ENCODE peak calls at places on chromosomes 3 and 15, in nine cellular contexts. One of them, this sample, is unnamed.

GRCh38 chr3:189132125-189132744 is 39.5 kb upstream of the TPRG1 start:
- DNase-seq in progenitor cell of endocrine pancreas: no peak
- DNase-seq in COLO829: peak
- DNase-seq in fibroblast of lung: peak
- DNase-seq in HEK293T: no peak
- DNase-seq in GM12892: no peak
- DNase-seq in GM10248: peak
- DNase-seq in amygdala: no peak
- DNase-seq in heart right ventricle: peak
- DNase-seq in this sample: no peak

GRCh38 chr15:98743177-98743576 is 94.8 kb downstream of the IGF1R start:
- DNase-seq in progenitor cell of endocrine pancreas: no peak
- DNase-seq in COLO829: peak
- DNase-seq in fibroblast of lung: no peak
- DNase-seq in HEK293T: no peak
- DNase-seq in GM12892: no peak
- DNase-seq in GM10248: no peak
- DNase-seq in amygdala: no peak
- DNase-seq in heart right ventricle: no peak
- DNase-seq in this sample: no peak

GRCh38 chr3:60147249-60147648 is 1097.4 kb upstream of the CFAP20DC start:
- DNase-seq in progenitor cell of endocrine pancreas: no peak
- DNase-seq in COLO829: no peak
- DNase-seq in fibroblast of lung: no peak
- DNase-seq in HEK293T: no peak
- DNase-seq in GM12892: no peak
- DNase-seq in GM10248: no peak
- DNase-seq in amygdala: no peak
- DNase-seq in heart right ventricle: no peak
- DNase-seq in this sample: no peak

GRCh38 chr3:129346690-129347440 is 68.2 kb downstream of the HMCES start:
- DNase-seq in progenitor cell of endocrine pancreas: no peak
- DNase-seq in COLO829: no peak
- DNase-seq in fibroblast of lung: no peak
- DNase-seq in HEK293T: no peak
- DNase-seq in GM12892: no peak
- DNase-seq in GM10248: no peak
- DNase-seq in amygdala: no peak
- DNase-seq in heart right ventricle: no peak
- DNase-seq in this sample: no peak

GRCh38 chr3:127455541-127456450 is 134.7 kb downstream of the TPRA1 start:
- DNase-seq in progenitor cell of endocrine pancreas: peak
- DNase-seq in COLO829: peak
- DNase-seq in fibroblast of lung: peak
- DNase-seq in HEK293T: peak
- DNase-seq in GM12892: peak
- DNase-seq in GM10248: peak
- DNase-seq in amygdala: peak
- DNase-seq in heart right ventricle: peak
- DNase-seq in this sample: peak

GRCh38 chr3:49791571-49791970 is 5.2 kb upstream of the IP6K1 start:
- DNase-seq in progenitor cell of endocrine pancreas: no peak
- DNase-seq in COLO829: no peak
- DNase-seq in fibroblast of lung: no peak
- DNase-seq in HEK293T: no peak
- DNase-seq in GM12892: no peak
- DNase-seq in GM10248: no peak
- DNase-seq in amygdala: no peak
- DNase-seq in heart right ventricle: no peak
- DNase-seq in this sample: no peak

GRCh38 chr3:158782283-158782682 is 19.6 kb upstream of the MFSD1 start:
- DNase-seq in progenitor cell of endocrine pancreas: no peak
- DNase-seq in COLO829: no peak
- DNase-seq in fibroblast of lung: peak
- DNase-seq in HEK293T: no peak
- DNase-seq in GM12892: no peak
- DNase-seq in GM10248: no peak
- DNase-seq in amygdala: no peak
- DNase-seq in heart right ventricle: no peak
- DNase-seq in this sample: no peak

GRCh38 chr15:83561661-83562060 is 92.3 kb upstream of the ADAMTSL3 start:
- DNase-seq in progenitor cell of endocrine pancreas: no peak
- DNase-seq in COLO829: no peak
- DNase-seq in fibroblast of lung: peak
- DNase-seq in HEK293T: no peak
- DNase-seq in GM12892: no peak
- DNase-seq in GM10248: no peak
- DNase-seq in amygdala: no peak
- DNase-seq in heart right ventricle: no peak
- DNase-seq in this sample: no peak

GRCh38 chr15:99454941-99455795 is 110.6 kb upstream of the MEF2A start:
- DNase-seq in progenitor cell of endocrine pancreas: no peak
- DNase-seq in COLO829: peak
- DNase-seq in fibroblast of lung: peak
- DNase-seq in HEK293T: no peak
- DNase-seq in GM12892: no peak
- DNase-seq in GM10248: peak
- DNase-seq in amygdala: peak
- DNase-seq in heart right ventricle: peak
- DNase-seq in this sample: no peak

GRCh38 chr3:151085889-151086483 is 522 bp downstream of the MED12L start:
- DNase-seq in progenitor cell of endocrine pancreas: peak
- DNase-seq in COLO829: no peak
- DNase-seq in fibroblast of lung: peak
- DNase-seq in HEK293T: peak
- DNase-seq in GM12892: peak
- DNase-seq in GM10248: peak
- DNase-seq in amygdala: peak
- DNase-seq in heart right ventricle: peak
- DNase-seq in this sample: peak

GRCh38 chr3:159726231-159726964 is 262.2 kb upstream of the IL12A start:
- DNase-seq in progenitor cell of endocrine pancreas: no peak
- DNase-seq in COLO829: no peak
- DNase-seq in fibroblast of lung: peak
- DNase-seq in HEK293T: no peak
- DNase-seq in GM12892: no peak
- DNase-seq in GM10248: no peak
- DNase-seq in amygdala: no peak
- DNase-seq in heart right ventricle: no peak
- DNase-seq in this sample: no peak

This sample was measured in erythroblast.